ENCODE peak calls at places on chromosomes 5 and 9, in five cellular contexts. T is RCC 7860; A is activated T-cell treated with anti-CD3 and anti-CD28 coated beads, Interleukin-2, amount 50 U/mL, for 72 hours; I is HT1080; V is stomach. X is an unnamed sample.

GRCh38 chr5:38515648-38516047 is 40.8 kb downstream of the LIFR start:
- DNase-seq in I (peak), V (no peak), A (no peak), T (no peak), X (no peak)

GRCh38 chr5:111127453-111128195 is 35.5 kb downstream of the WDR36 start:
- DNase-seq in A (no peak), V (no peak), I (no peak), T (peak), X (no peak)

GRCh38 chr9:128249558-128249913 is 26.3 kb downstream of the GOLGA2 start:
- DNase-seq in I (no peak), V (no peak), T (no peak), A (no peak), X (no peak)

GRCh38 chr5:128304121-128304520 is 220.6 kb downstream of the SLC12A2 start:
- DNase-seq in V (no peak), I (peak), A (no peak), T (peak), X (peak)

GRCh38 chr9:127549771-127550170 is 62.3 kb upstream of the STXBP1 start:
- DNase-seq in A (no peak), T (no peak), I (no peak), V (no peak), X (no peak)

GRCh38 chr9:115118471-115119156 is 657 bp upstream of the TNC start:
- DNase-seq in V (peak), T (peak), A (no peak), I (peak), X (peak)

GRCh38 chr9:137083418-137084004 is 3.3 kb upstream of the MAN1B1 start:
- DNase-seq in T (peak), I (peak), A (peak), V (peak), X (peak)

GRCh38 chr5:123636006-123636405 is 124.0 kb downstream of the CSNK1G3 start:
- DNase-seq in V (no peak), T (no peak), A (no peak), I (no peak), X (no peak)

GRCh38 chr9:115883467-115884329 is 269.9 kb upstream of the PAPPA start:
- DNase-seq in T (peak), I (peak), V (peak), A (no peak), X (peak)

GRCh38 chr9:113872485-113873143 is 3.5 kb upstream of the ZNF618 start:
- DNase-seq in I (no peak), T (no peak), A (no peak), V (no peak), X (no peak)

GRCh38 chr9:23830949-23831730 is 5.1 kb upstream of the ELAVL2 start:
- DNase-seq in T (no peak), I (no peak), A (no peak), V (no peak), X (no peak)

GRCh38 chr5:94181940-94182339 is 436.5 kb downstream of the KIAA0825 start:
- DNase-seq in T (no peak), V (no peak), I (peak), A (no peak), X (no peak)

GRCh38 chr9:32706004-32706749 is 70.7 kb upstream of the TAF1L start:
- DNase-seq in I (peak), A (no peak), T (peak), V (no peak), X (no peak)

GRCh38 chr5:127243011-127243410 is 47.6 kb upstream of the MEGF10 start:
- DNase-seq in T (no peak), A (no peak), I (no peak), V (no peak), X (no peak)

GRCh38 chr5:78361226-78361993 is 993 bp downstream of the SCAMP1 start:
- DNase-seq in T (peak), V (peak), A (no peak), I (peak), X (peak)

GRCh38 chr5:151463137-151464029 is 16.0 kb downstream of the SLC36A1 start:
- DNase-seq in A (no peak), T (no peak), I (no peak), V (no peak), X (no peak)

GRCh38 chr9:133545494-133546286 is 11.2 kb downstream of the ADAMTSL2 start:
- DNase-seq in T (no peak), V (no peak), I (no peak), A (no peak), X (no peak)

GRCh38 chr5:140632366-140633080 is 452 bp downstream of the CD14 start:
- DNase-seq in I (no peak), T (no peak), V (peak), A (peak), X (peak)

GRCh38 chr9:114282926-114283325 is 40.0 kb upstream of the ORM1 start:
- DNase-seq in V (no peak), T (peak), A (peak), I (no peak), X (peak)

GRCh38 chr9:33250458-33250995 is 10.6 kb downstream of the SPINK4 start:
- DNase-seq in T (no peak), V (no peak), I (peak), A (no peak), X (no peak)

GRCh38 chr5:176870110-176870591 is 29.0 kb downstream of the HK3 start:
- DNase-seq in T (peak), A (no peak), V (peak), I (peak), X (peak)

GRCh38 chr9:4061717-4062116 is 238.2 kb downstream of the GLIS3 start:
- DNase-seq in T (no peak), A (no peak), V (no peak), I (no peak), X (no peak)

GRCh38 chr9:136777359-136777758 is 13.0 kb upstream of the LCN15 start:
- DNase-seq in A (no peak), I (no peak), V (no peak), T (no peak), X (no peak)

GRCh38 chr9:123424552-123425225 is 68.7 kb downstream of the CRB2 start:
- DNase-seq in A (no peak), T (no peak), I (no peak), V (no peak), X (no peak)

GRCh38 chr5:150320048-150320555 is 17.4 kb upstream of the ARSI start:
- DNase-seq in A (no peak), T (peak), V (peak), I (peak), X (peak)

GRCh38 chr5:120073722-120074121 is 390.4 kb upstream of the PRR16 start:
- DNase-seq in V (no peak), A (no peak), I (no peak), T (no peak), X (no peak)

GRCh38 chr9:91845839-91846238 is 104.2 kb downstream of the ROR2 start:
- DNase-seq in V (peak), A (no peak), T (no peak), I (no peak), X (no peak)

GRCh38 chr5:219492-219891 is 1.4 kb downstream of the SDHA start:
- DNase-seq in T (peak), V (no peak), I (peak), A (peak), X (no peak)

GRCh38 chr9:124242331-124243194 is 15.2 kb upstream of the NEK6 start:
- DNase-seq in A (no peak), V (no peak), T (no peak), I (no peak), X (no peak)

GRCh38 chr9:121837113-121838010 is 185.9 kb downstream of the DAB2IP start:
- DNase-seq in I (no peak), V (peak), A (no peak), T (no peak), X (no peak)

GRCh38 chr5:170809551-170809950 is 26.0 kb downstream of the GABRP start:
- DNase-seq in V (peak), I (peak), A (no peak), T (no peak), X (peak)

GRCh38 chr9:70559102-70559501 is 144.6 kb upstream of the KLF9 start:
- DNase-seq in T (no peak), I (no peak), V (no peak), A (no peak), X (no peak)

GRCh38 chr9:99134893-99135341 is 30.0 kb downstream of the TGFBR1 start:
- DNase-seq in V (no peak), I (peak), A (no peak), T (peak), X (no peak)

GRCh38 chr5:10115669-10116068 is 134.0 kb downstream of the ATPSCKMT start:
- DNase-seq in V (no peak), I (no peak), A (no peak), T (no peak), X (no peak)

GRCh38 chr5:178335287-178336030 is 102.9 kb upstream of the PHYKPL start:
- DNase-seq in A (no peak), T (no peak), I (no peak), V (no peak), X (no peak)

GRCh38 chr9:114149765-114150340 is 5.5 kb upstream of the COL27A1 start:
- DNase-seq in V (no peak), I (no peak), T (no peak), A (no peak), X (no peak)

GRCh38 chr9:79465171-79465570 is 106.6 kb upstream of the TLE4 start:
- DNase-seq in V (no peak), T (no peak), A (no peak), I (peak), X (no peak)

GRCh38 chr9:34675048-34675714 is 12.7 kb upstream of the CCL27 start:
- DNase-seq in T (peak), A (peak), V (peak), I (peak), X (peak)